ENCODE peak calls at places on chromosome 22, in four cellular contexts. N is activated gamma-delta T cell treated with Interleukin-2 at 50 U/mL for 16 hours, B is brain pericyte, L is choroid plexus epithelial cell. J is an unnamed sample.

GRCh38 chr22:30219049-30219448 is 27.5 kb downstream of the LIF start:
- DNase-seq in L (no peak), B (no peak), N (no peak), J (no peak)

GRCh38 chr22:39665229-39665628 is 94.7 kb downstream of the CACNA1I start:
- DNase-seq in L (no peak), B (no peak), N (no peak), J (no peak)

GRCh38 chr22:38947321-38948112 is 9.9 kb upstream of the APOBEC3A start:
- DNase-seq in L (no peak), N (no peak), B (no peak), J (no peak)

GRCh38 chr22:26751217-26751616 is 93.8 kb downstream of the MIAT start:
- DNase-seq in N (no peak), B (no peak), L (peak), J (no peak)

GRCh38 chr22:19555651-19556050 is 31.4 kb upstream of the CLDN5 start:
- DNase-seq in L (no peak), N (no peak), B (no peak), J (no peak)

GRCh38 chr22:23397618-23398567 is 182.2 kb downstream of the IGLL1 start:
- DNase-seq in N (no peak), L (no peak), B (no peak), J (no peak)

GRCh38 chr22:26066534-26066933 is 102.7 kb upstream of the SEZ6L start:
- DNase-seq in B (no peak), N (no peak), L (no peak), J (no peak)

GRCh38 chr22:36982136-36982535 is 37.1 kb downstream of the TST start:
- DNase-seq in B (no peak), L (no peak), N (no peak), J (no peak)

GRCh38 chr22:50696799-50697561 is 24.4 kb downstream of the SHANK3 start:
- DNase-seq in L (peak), N (no peak), B (no peak), J (no peak)

GRCh38 chr22:21726650-21727049 is 8.9 kb downstream of the YPEL1 start:
- DNase-seq in B (no peak), N (peak), L (peak), J (peak)

GRCh38 chr22:46063861-46064235 is 86.5 kb upstream of the PPARA start:
- DNase-seq in B (no peak), N (no peak), L (no peak), J (no peak)

GRCh38 chr22:33674357-33674756 is 245.9 kb downstream of the LARGE1 start:
- DNase-seq in N (no peak), B (no peak), L (no peak), J (no peak)

GRCh38 chr22:36086170-36086490 is 57.5 kb upstream of the RBFOX2 start:
- DNase-seq in B (no peak), L (no peak), N (no peak), J (no peak)

GRCh38 chr22:48456449-48456848 is 1371.2 kb downstream of the BRD1 start:
- DNase-seq in N (no peak), L (no peak), B (no peak), J (no peak)

GRCh38 chr22:37431366-37431765 is 4.1 kb upstream of the ELFN2 start:
- DNase-seq in N (no peak), L (no peak), B (no peak), J (no peak)

GRCh38 chr22:27558658-27559371 is 242.7 kb downstream of the MN1 start:
- DNase-seq in B (no peak), N (no peak), L (no peak), J (no peak)

GRCh38 chr22:21445437-21446127 is 21.6 kb upstream of the TMEM191C start:
- DNase-seq in L (no peak), N (no peak), B (no peak), J (no peak)

GRCh38 chr22:38313384-38313955 is 3.8 kb downstream of the CSNK1E start:
- DNase-seq in N (no peak), B (peak), L (peak), J (no peak)

GRCh38 chr22:19691721-19692341 is 22.5 kb upstream of the SEPTIN5 start:
- DNase-seq in B (no peak), L (peak), N (no peak), J (no peak)

GRCh38 chr22:42300286-42301071 is 30.0 kb upstream of the TCF20 start:
- DNase-seq in B (no peak), N (peak), L (no peak), J (no peak)

GRCh38 chr22:30212363-30212995 is 34.1 kb downstream of the LIF start:
- DNase-seq in L (peak), B (peak), N (no peak), J (no peak)

GRCh38 chr22:40665312-40665711 is 14.0 kb upstream of the MCHR1 start:
- DNase-seq in L (no peak), N (no peak), B (no peak), J (no peak)

GRCh38 chr22:47605441-47605840 is 843.0 kb downstream of the TBC1D22A start:
- DNase-seq in L (no peak), B (no peak), N (no peak), J (no peak)

J was measured in immature natural killer cell.